ENCODE peak calls at places on chromosomes 1 and 21, in seven cellular contexts. F is neuronal stem cell, Y is IMR-90, O is H9, A is mesenchymal stem cell, K is H1, E is trophoblast cell. M is an unnamed sample.

GRCh38 chr1:155188268-155188667 is 14.6 kb downstream of the TRIM46 start:
- DNase-seq in F (no peak), Y (no peak), O (no peak), A (no peak), K (no peak), E (no peak), M (no peak)

GRCh38 chr1:202029171-202029665 is 18.8 kb downstream of the ELF3 start:
- DNase-seq in F (no peak), Y (peak), O (no peak), A (peak), K (no peak), E (no peak), M (no peak)

GRCh38 chr1:28031173-28031572 is 57.2 kb downstream of the EYA3 start:
- DNase-seq in F (no peak), Y (peak), O (no peak), A (peak), K (no peak), E (no peak), M (no peak)

GRCh38 chr1:243325305-243325890 is 69.6 kb downstream of the SDCCAG8 start:
- DNase-seq in F (peak), Y (peak), O (no peak), A (peak), K (no peak), E (no peak), M (peak)

GRCh38 chr1:204465469-204466415 is 28.9 kb downstream of the PIK3C2B start:
- DNase-seq in F (no peak), Y (no peak), O (no peak), A (no peak), K (no peak), E (peak), M (peak)

GRCh38 chr1:50542362-50542761 is 119.1 kb upstream of the DMRTA2 start:
- DNase-seq in F (no peak), Y (no peak), O (no peak), A (no peak), K (no peak), E (no peak), M (no peak)

GRCh38 chr1:234214129-234214910 is 158.9 kb upstream of the COA6 start:
- DNase-seq in F (peak), Y (peak), O (peak), A (no peak), K (peak), E (no peak), M (peak)

GRCh38 chr1:147651466-147651865 is 18.9 kb downstream of the ACP6 start:
- DNase-seq in F (peak), Y (no peak), O (no peak), A (no peak), K (no peak), E (no peak), M (peak)

GRCh38 chr1:29105822-29106221 is 17.9 kb downstream of the TMEM200B start:
- DNase-seq in F (no peak), Y (peak), O (no peak), A (peak), K (no peak), E (peak), M (no peak)

GRCh38 chr1:227792216-227793078 is 23.0 kb upstream of the PRSS38 start:
- DNase-seq in F (no peak), Y (no peak), O (peak), A (no peak), K (peak), E (no peak), M (peak)

GRCh38 chr1:31785020-31785946 is 21.1 kb upstream of the ADGRB2 start:
- DNase-seq in F (no peak), Y (no peak), O (peak), A (no peak), K (no peak), E (no peak), M (no peak)

GRCh38 chr1:202888204-202888506 is 794 bp downstream of the RABIF start:
- DNase-seq in F (no peak), Y (peak), O (no peak), A (peak), K (no peak), E (no peak), M (no peak)

GRCh38 chr21:33901421-33902288 is 13.9 kb downstream of the ATP5PO start:
- DNase-seq in F (no peak), Y (peak), O (peak), A (peak), K (peak), E (peak), M (peak)

GRCh38 chr1:65924471-65924870 is 131.8 kb downstream of the PDE4B start:
- DNase-seq in F (no peak), Y (peak), O (no peak), A (peak), K (no peak), E (peak), M (peak)

GRCh38 chr1:21517660-21518480 is 8.6 kb downstream of the ALPL start:
- DNase-seq in F (no peak), Y (no peak), O (no peak), A (no peak), K (no peak), E (no peak), M (no peak)

GRCh38 chr1:157040802-157041201 is 4.7 kb downstream of the ARHGEF11 start:
- DNase-seq in F (no peak), Y (peak), O (no peak), A (peak), K (no peak), E (no peak), M (no peak)

GRCh38 chr1:185804206-185804605 is 70.0 kb downstream of the HMCN1 start:
- DNase-seq in F (no peak), Y (peak), O (no peak), A (no peak), K (no peak), E (no peak), M (no peak)

GRCh38 chr1:225454733-225455132 is 26.9 kb upstream of the LBR start:
- DNase-seq in F (no peak), Y (peak), O (no peak), A (peak), K (no peak), E (peak), M (no peak)

GRCh38 chr1:219144659-219145313 is 28.9 kb upstream of the LYPLAL1 start:
- DNase-seq in F (no peak), Y (no peak), O (no peak), A (no peak), K (no peak), E (no peak), M (no peak)

GRCh38 chr1:82604524-82604923 is 803.8 kb downstream of the ADGRL2 start:
- DNase-seq in F (peak), Y (no peak), O (peak), A (peak), K (no peak), E (no peak), M (peak)

GRCh38 chr21:34517491-34518245 is 5.7 kb upstream of the KCNE1 start:
- DNase-seq in F (no peak), Y (no peak), O (no peak), A (peak), K (no peak), E (peak), M (peak)

GRCh38 chr1:223401873-223402789 is 8.9 kb downstream of the CCDC185 start:
- DNase-seq in F (no peak), Y (peak), O (no peak), A (peak), K (no peak), E (no peak), M (no peak)

GRCh38 chr1:57254006-57254405 is 169.9 kb downstream of the DAB1 start:
- DNase-seq in F (no peak), Y (peak), O (no peak), A (no peak), K (no peak), E (peak), M (peak)

GRCh38 chr1:91120421-91120820 is 98.6 kb upstream of the ZNF644 start:
- DNase-seq in F (no peak), Y (no peak), O (no peak), A (no peak), K (no peak), E (peak), M (peak)

GRCh38 chr1:227765261-227766014 is 30.2 kb downstream of the SNAP47 start:
- DNase-seq in F (no peak), Y (no peak), O (no peak), A (no peak), K (no peak), E (no peak), M (no peak)

GRCh38 chr1:178189814-178190213 is 95.9 kb downstream of the RASAL2 start:
- DNase-seq in F (peak), Y (peak), O (peak), A (peak), K (no peak), E (peak), M (peak)

GRCh38 chr1:167412072-167412471 is 106.3 kb downstream of the CD247 start:
- DNase-seq in F (no peak), Y (no peak), O (no peak), A (no peak), K (no peak), E (no peak), M (no peak)

GRCh38 chr1:111672338-111672737 is 52.7 kb downstream of the RAP1A start:
- DNase-seq in F (no peak), Y (peak), O (no peak), A (no peak), K (no peak), E (no peak), M (no peak)

GRCh38 chr1:214581785-214582184 is 21.2 kb upstream of the CENPF start:
- DNase-seq in F (no peak), Y (peak), O (no peak), A (peak), K (no peak), E (no peak), M (peak)

GRCh38 chr1:97797403-97798183 is 123.2 kb downstream of the DPYD start:
- DNase-seq in F (no peak), Y (peak), O (no peak), A (peak), K (no peak), E (no peak), M (no peak)

GRCh38 chr1:199687321-199687720 is 340.2 kb upstream of the NR5A2 start:
- DNase-seq in F (no peak), Y (peak), O (no peak), A (peak), K (no peak), E (no peak), M (peak)

GRCh38 chr1:78673120-78673519 is 23.5 kb downstream of the IFI44 start:
- DNase-seq in F (no peak), Y (no peak), O (peak), A (no peak), K (peak), E (no peak), M (peak)

GRCh38 chr1:155962599-155963211 is 15.6 kb downstream of the ARHGEF2 start:
- DNase-seq in F (no peak), Y (no peak), O (no peak), A (no peak), K (no peak), E (no peak), M (no peak)

DNA sequence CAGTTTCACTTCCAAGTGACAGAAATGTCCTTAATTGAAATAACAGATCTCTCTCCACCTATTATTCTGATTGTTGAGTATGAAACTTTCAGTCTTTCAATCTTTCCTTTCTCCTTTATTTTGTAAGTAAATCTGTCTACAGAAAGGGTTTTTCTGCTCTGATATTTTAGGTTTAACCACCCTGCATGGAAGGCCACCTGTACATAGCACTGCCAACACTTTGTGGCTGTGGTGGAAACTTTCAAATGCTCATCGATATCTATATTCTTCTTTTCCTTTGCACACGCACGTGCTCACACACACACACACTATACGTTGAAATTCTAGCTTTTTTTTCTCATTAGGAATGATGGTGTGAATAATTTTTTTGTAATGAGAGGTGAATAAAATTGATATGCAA is 1179.3 kb downstream of the KCNT2 start:
- DNase-seq in F (no peak), Y (no peak), O (no peak), A (no peak), K (no peak), E (no peak), M (no peak)
- H2AK5ac ChIP-seq in F (no peak), Y (no peak), O (no peak), A (no peak), K (no peak), E (no peak), M (no peak)

DNA sequence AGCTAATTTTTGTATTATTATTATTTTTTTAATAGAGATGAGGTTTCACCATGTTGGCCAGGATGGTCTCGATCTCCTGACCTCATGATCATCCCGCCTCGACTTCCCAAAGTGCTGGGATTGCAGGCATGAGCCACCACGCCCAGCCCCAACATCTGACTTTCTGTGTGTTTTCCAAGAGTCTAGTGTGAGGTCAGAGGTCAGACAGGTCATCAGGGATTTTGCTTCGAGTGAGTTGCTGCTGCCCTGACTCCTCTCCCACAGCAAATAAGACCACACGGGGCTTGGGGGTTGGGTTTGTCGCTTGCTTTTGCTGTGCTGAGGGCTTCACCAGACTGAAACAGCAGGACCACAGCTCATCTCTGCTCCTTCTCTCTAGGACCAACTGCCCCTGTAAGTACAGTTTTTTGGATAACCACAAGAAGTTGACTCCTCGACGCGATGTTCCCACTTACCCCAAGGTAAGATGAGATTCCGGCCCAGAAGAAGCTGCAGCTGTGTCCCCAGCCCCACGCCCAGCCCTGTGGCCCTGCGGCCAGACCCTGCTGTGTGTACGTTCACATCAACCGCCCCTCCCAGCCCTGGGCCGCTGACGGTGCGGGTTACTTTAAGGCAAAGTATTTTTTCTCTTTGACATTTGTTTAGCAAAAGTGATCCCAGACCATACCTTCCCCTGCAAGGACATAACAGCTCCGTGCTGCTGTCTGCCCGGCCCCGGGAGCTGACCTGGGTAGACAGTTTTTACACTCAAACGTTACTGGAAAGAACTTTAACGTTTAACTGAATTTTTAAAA is 97.5 kb downstream of the PDE9A start:
- DNase-seq in F (no peak), Y (no peak), O (no peak), A (no peak), K (no peak), E (no peak), M (no peak)
- H2AK5ac ChIP-seq in F (no peak), Y (no peak), O (no peak), A (no peak), K (no peak), E (no peak), M (no peak)

GRCh38 chr1:10867138-10867721 is 70.8 kb upstream of the CASZ1 start:
- DNase-seq in F (peak), Y (peak), O (peak), A (peak), K (peak), E (peak), M (peak)
- H2AK5ac ChIP-seq in F (no peak), Y (no peak), O (no peak), A (no peak), K (no peak), E (no peak), M (no peak)

GRCh38 chr21:45543710-45544448 is 1.6 kb upstream of the SLC19A1 start:
- DNase-seq in F (no peak), Y (no peak), O (peak), A (no peak), K (peak), E (no peak), M (no peak)

GRCh38 chr21:45543371-45543709 is 1.1 kb upstream of the SLC19A1 start:
- DNase-seq in F (no peak), Y (no peak), O (peak), A (no peak), K (no peak), E (no peak), M (no peak)

GRCh38 chr21:45542667-45543370 is 579 bp upstream of the SLC19A1 start:
- DNase-seq in F (no peak), Y (no peak), O (peak), A (no peak), K (peak), E (no peak), M (no peak)

GRCh38 chr21:45541221-45542039 is 810 bp downstream of the SLC19A1 start:
- DNase-seq in F (no peak), Y (peak), O (peak), A (peak), K (peak), E (no peak), M (no peak)

GRCh38 chr21:45542242-45542666 is at the start of gene SLC19A1:
- DNase-seq in F (peak), Y (peak), O (peak), A (peak), K (peak), E (no peak), M (peak)
- H2AK5ac ChIP-seq in F (peak), Y (peak), O (no peak), A (peak), K (peak), E (peak), M (peak)

DNA sequence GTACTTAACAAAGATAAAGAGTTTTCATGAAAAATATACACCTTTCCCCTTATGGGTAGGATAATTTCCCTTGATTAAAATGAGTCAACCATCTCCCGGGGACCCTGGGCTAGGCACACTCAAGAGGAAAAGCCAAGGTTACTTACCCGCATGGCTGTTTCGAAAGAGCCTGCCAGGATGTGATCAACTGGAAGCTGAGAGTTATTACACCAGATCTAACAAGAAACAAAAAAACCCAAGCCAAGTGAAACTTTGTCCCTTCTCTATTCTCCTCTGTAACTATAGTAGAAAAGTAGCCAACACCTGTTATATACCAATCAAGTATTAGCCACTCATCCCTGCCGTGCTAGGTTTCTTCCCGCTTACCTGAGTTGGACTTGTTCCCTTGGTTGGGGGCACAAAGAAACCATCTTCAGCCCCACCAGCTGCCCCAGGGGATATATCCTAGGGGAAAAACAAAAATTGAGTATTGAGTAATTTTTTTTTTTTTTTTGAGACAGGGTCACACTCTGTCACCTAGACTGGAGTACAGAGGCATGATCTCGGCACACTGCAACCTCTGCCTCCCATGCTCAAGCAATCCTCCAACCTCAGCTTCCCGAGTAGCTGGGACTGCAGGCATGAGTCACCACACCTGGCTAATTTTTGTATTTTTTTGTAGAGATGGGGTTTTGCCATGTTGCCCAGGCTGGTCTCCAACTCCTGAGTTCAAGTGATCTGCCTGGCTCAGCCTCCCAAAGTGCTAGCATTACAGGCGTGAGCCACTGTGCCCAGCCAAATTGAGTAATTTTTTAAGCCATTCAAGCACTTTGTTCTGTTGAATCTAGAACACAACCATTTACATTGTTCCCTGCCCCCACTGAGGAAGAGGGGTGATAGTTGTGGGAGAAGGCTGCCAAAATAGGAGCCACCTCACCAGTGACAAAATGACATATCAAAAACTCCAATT is 8.4 kb upstream of the PEX19 start:
- DNase-seq in F (no peak), Y (no peak), O (no peak), A (no peak), K (no peak), E (no peak), M (no peak)
- H2AK5ac ChIP-seq in F (no peak), Y (no peak), O (no peak), A (no peak), K (no peak), E (no peak), M (no peak)

DNA sequence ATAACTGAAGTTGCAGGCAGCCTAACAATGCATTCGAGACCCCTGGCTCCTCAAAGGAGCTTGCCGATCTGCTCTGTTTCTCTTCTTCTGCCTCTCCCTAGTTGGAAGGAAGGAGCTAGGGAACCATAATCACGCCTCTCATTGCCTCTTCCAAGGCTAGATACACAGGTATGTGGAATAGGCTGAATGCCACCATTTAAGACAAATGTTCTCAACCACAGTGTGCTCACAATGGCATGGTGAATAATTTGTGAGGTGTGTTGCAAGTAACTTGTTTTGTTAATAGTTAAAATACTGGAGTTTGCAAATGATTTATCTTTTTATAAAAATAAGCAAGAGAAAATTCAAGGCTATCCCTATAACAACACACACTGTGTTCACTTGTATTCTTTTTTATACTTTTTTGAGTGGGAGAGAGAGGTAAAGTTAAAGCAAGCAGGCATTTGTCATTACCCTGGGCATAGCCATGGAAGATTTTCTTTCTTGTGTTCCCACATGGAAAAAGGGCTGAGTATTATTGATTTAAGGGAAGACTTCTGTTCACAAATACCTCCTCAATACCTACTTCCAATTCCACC is 45.4 kb upstream of the SYT6 start:
- DNase-seq in F (no peak), Y (no peak), O (no peak), A (no peak), K (no peak), E (no peak), M (no peak)
- H2AK5ac ChIP-seq in F (no peak), Y (no peak), O (no peak), A (no peak), K (no peak), E (no peak), M (no peak)

DNA sequence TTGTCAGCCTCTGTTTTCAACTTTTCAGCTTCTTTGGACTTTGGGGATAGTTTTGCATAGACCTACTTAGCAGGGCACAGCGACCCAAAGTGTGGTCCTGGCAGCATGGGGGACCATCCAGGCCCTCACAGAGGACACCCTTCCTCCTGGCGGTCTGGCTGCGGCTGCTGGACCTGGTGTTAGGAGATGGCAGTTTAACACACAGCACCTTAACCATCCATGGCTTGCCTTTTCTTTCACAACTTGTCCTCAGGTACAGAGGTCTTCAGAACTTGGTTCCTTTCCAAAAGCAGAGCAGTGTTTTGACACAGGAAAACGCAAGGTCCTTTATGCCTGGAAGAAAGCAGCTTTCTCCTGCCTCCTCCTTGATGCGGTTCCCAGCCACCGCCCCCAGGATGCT is 68.1 kb downstream of the RHOU start:
- DNase-seq in F (no peak), Y (no peak), O (no peak), A (no peak), K (peak), E (no peak), M (no peak)
- H2AK5ac ChIP-seq in F (no peak), Y (no peak), O (no peak), A (no peak), K (no peak), E (no peak), M (no peak)